ENCODE peak calls at places on chromosomes 13 and 19, in ten cellular contexts. One of them, this sample, is unnamed.

GRCh38 chr19:12365094-12365371 is 450 bp downstream of the ZNF442 start:
- DNase-seq in left cardiac atrium: no peak
- DNase-seq in left ventricle myocardium inferior: no peak
- DNase-seq in activated CD4-positive, alpha-beta T cell treated with anti-CD3 and anti-CD28 coated beads, Interleukin-2, amount 10 ng/mL, durations not matched to agents 7 days and 5 days: peak; percentile 6
- DNase-seq in PC-9: no peak
- DNase-seq in D341Med: no peak
- DNase-seq in MCF 10A: no peak
- DNase-seq in kidney tubule cell: peak; percentile 37
- DNase-seq in NCI-H2171: no peak
- DNase-seq in mucosa of gallbladder: no peak
- DNase-seq in this sample: no peak

GRCh38 chr19:3146677-3147100 is 10.9 kb downstream of the GNA15 start:
- DNase-seq in PC-9: peak; percentile 37
- DNase-seq in left ventricle myocardium inferior: no peak
- DNase-seq in activated CD4-positive, alpha-beta T cell treated with anti-CD3 and anti-CD28 coated beads, Interleukin-2, amount 10 ng/mL, durations not matched to agents 7 days and 5 days: peak; percentile 64
- DNase-seq in kidney tubule cell: peak; percentile 11
- DNase-seq in mucosa of gallbladder: no peak
- DNase-seq in MCF 10A: peak; percentile 28
- DNase-seq in D341Med: peak; percentile 67
- DNase-seq in NCI-H2171: no peak
- DNase-seq in left cardiac atrium: no peak
- DNase-seq in this sample: peak; percentile 57

GRCh38 chr13:24081388-24081787 is 79.1 kb upstream of the SPATA13 start:
- DNase-seq in kidney tubule cell: no peak
- DNase-seq in MCF 10A: peak; percentile 11
- DNase-seq in PC-9: no peak
- DNase-seq in mucosa of gallbladder: no peak
- DNase-seq in NCI-H2171: no peak
- DNase-seq in D341Med: no peak
- DNase-seq in left ventricle myocardium inferior: no peak
- DNase-seq in activated CD4-positive, alpha-beta T cell treated with anti-CD3 and anti-CD28 coated beads, Interleukin-2, amount 10 ng/mL, durations not matched to agents 7 days and 5 days: no peak
- DNase-seq in left cardiac atrium: no peak
- DNase-seq in this sample: no peak

GRCh38 chr13:110216006-110216402 is 91.0 kb downstream of the COL4A1 start:
- DNase-seq in D341Med: no peak
- DNase-seq in left ventricle myocardium inferior: no peak
- DNase-seq in kidney tubule cell: no peak
- DNase-seq in MCF 10A: no peak
- DNase-seq in mucosa of gallbladder: no peak
- DNase-seq in left cardiac atrium: no peak
- DNase-seq in PC-9: no peak
- DNase-seq in activated CD4-positive, alpha-beta T cell treated with anti-CD3 and anti-CD28 coated beads, Interleukin-2, amount 10 ng/mL, durations not matched to agents 7 days and 5 days: no peak
- DNase-seq in NCI-H2171: no peak
- DNase-seq in this sample: no peak

GRCh38 chr13:32315255-32316029 is at the start of the genes BRCA2 and ZAR1L:
- DNase-seq in D341Med: peak; percentile 92
- DNase-seq in activated CD4-positive, alpha-beta T cell treated with anti-CD3 and anti-CD28 coated beads, Interleukin-2, amount 10 ng/mL, durations not matched to agents 7 days and 5 days: peak; percentile 91
- DNase-seq in PC-9: peak; percentile 74
- DNase-seq in left ventricle myocardium inferior: peak; percentile 91
- DNase-seq in kidney tubule cell: peak; percentile 90
- DNase-seq in left cardiac atrium: peak; percentile 94
- DNase-seq in mucosa of gallbladder: peak; percentile 90
- DNase-seq in NCI-H2171: peak; percentile 65
- DNase-seq in MCF 10A: peak; percentile 86
- DNase-seq in this sample: peak; percentile 78

GRCh38 chr19:16069813-16070365 is 6.4 kb upstream of the TPM4 start:
- DNase-seq in left cardiac atrium: no peak
- DNase-seq in mucosa of gallbladder: no peak
- DNase-seq in left ventricle myocardium inferior: no peak
- DNase-seq in activated CD4-positive, alpha-beta T cell treated with anti-CD3 and anti-CD28 coated beads, Interleukin-2, amount 10 ng/mL, durations not matched to agents 7 days and 5 days: no peak
- DNase-seq in D341Med: no peak
- DNase-seq in MCF 10A: no peak
- DNase-seq in NCI-H2171: no peak
- DNase-seq in PC-9: no peak
- DNase-seq in kidney tubule cell: no peak
- DNase-seq in this sample: no peak

GRCh38 chr13:76016799-76017198 is 380.7 kb downstream of the LMO7 start:
- DNase-seq in mucosa of gallbladder: peak; percentile 30
- DNase-seq in D341Med: peak; percentile 50
- DNase-seq in PC-9: peak; percentile 8
- DNase-seq in NCI-H2171: no peak
- DNase-seq in kidney tubule cell: peak; percentile 45
- DNase-seq in activated CD4-positive, alpha-beta T cell treated with anti-CD3 and anti-CD28 coated beads, Interleukin-2, amount 10 ng/mL, durations not matched to agents 7 days and 5 days: peak; percentile 29
- DNase-seq in MCF 10A: peak; percentile 62
- DNase-seq in left ventricle myocardium inferior: no peak
- DNase-seq in left cardiac atrium: no peak
- DNase-seq in this sample: no peak

GRCh38 chr19:33426621-33427475 is 53.3 kb downstream of the CEBPG start:
- DNase-seq in NCI-H2171: peak; percentile 45
- DNase-seq in left cardiac atrium: peak; percentile 5
- DNase-seq in MCF 10A: no peak
- DNase-seq in activated CD4-positive, alpha-beta T cell treated with anti-CD3 and anti-CD28 coated beads, Interleukin-2, amount 10 ng/mL, durations not matched to agents 7 days and 5 days: no peak
- DNase-seq in kidney tubule cell: no peak
- DNase-seq in mucosa of gallbladder: no peak
- DNase-seq in PC-9: no peak
- DNase-seq in D341Med: no peak
- DNase-seq in left ventricle myocardium inferior: no peak
- DNase-seq in this sample: no peak

GRCh38 chr19:35328851-35329285 is at the start of gene CD22:
- DNase-seq in left cardiac atrium: no peak
- DNase-seq in NCI-H2171: no peak
- DNase-seq in D341Med: no peak
- DNase-seq in left ventricle myocardium inferior: no peak
- DNase-seq in kidney tubule cell: no peak
- DNase-seq in MCF 10A: no peak
- DNase-seq in PC-9: no peak
- DNase-seq in activated CD4-positive, alpha-beta T cell treated with anti-CD3 and anti-CD28 coated beads, Interleukin-2, amount 10 ng/mL, durations not matched to agents 7 days and 5 days: no peak
- DNase-seq in mucosa of gallbladder: no peak
- DNase-seq in this sample: no peak

GRCh38 chr13:91533354-91533753 is 134.9 kb downstream of the GPC5 start:
- DNase-seq in left cardiac atrium: no peak
- DNase-seq in NCI-H2171: no peak
- DNase-seq in kidney tubule cell: no peak
- DNase-seq in mucosa of gallbladder: no peak
- DNase-seq in activated CD4-positive, alpha-beta T cell treated with anti-CD3 and anti-CD28 coated beads, Interleukin-2, amount 10 ng/mL, durations not matched to agents 7 days and 5 days: no peak
- DNase-seq in MCF 10A: no peak
- DNase-seq in PC-9: no peak
- DNase-seq in left ventricle myocardium inferior: no peak
- DNase-seq in D341Med: no peak
- DNase-seq in this sample: no peak

GRCh38 chr19:33373701-33374405 is at the start of gene CEBPG:
- DNase-seq in left cardiac atrium: peak; percentile 70
- DNase-seq in NCI-H2171: peak; percentile 58
- DNase-seq in kidney tubule cell: peak; percentile 55
- DNase-seq in MCF 10A: peak; percentile 91
- DNase-seq in mucosa of gallbladder: no peak
- DNase-seq in D341Med: peak; percentile 91
- DNase-seq in activated CD4-positive, alpha-beta T cell treated with anti-CD3 and anti-CD28 coated beads, Interleukin-2, amount 10 ng/mL, durations not matched to agents 7 days and 5 days: peak; percentile 55
- DNase-seq in left ventricle myocardium inferior: peak; percentile 59
- DNase-seq in PC-9: peak; percentile 58
- DNase-seq in this sample: peak; percentile 59

GRCh38 chr13:51804295-51805172 is 571 bp upstream of the DHRS12 start:
- DNase-seq in D341Med: peak; percentile 46
- DNase-seq in kidney tubule cell: no peak
- DNase-seq in PC-9: no peak
- DNase-seq in MCF 10A: no peak
- DNase-seq in activated CD4-positive, alpha-beta T cell treated with anti-CD3 and anti-CD28 coated beads, Interleukin-2, amount 10 ng/mL, durations not matched to agents 7 days and 5 days: peak; percentile 31
- DNase-seq in left cardiac atrium: peak; percentile 50
- DNase-seq in mucosa of gallbladder: no peak
- DNase-seq in NCI-H2171: no peak
- DNase-seq in left ventricle myocardium inferior: no peak
- DNase-seq in this sample: no peak

GRCh38 chr19:4304509-4305252 is at the start of gene FSD1:
- DNase-seq in left ventricle myocardium inferior: no peak
- DNase-seq in PC-9: no peak
- DNase-seq in left cardiac atrium: no peak
- DNase-seq in NCI-H2171: peak; percentile 84
- DNase-seq in D341Med: peak; percentile 99
- DNase-seq in activated CD4-positive, alpha-beta T cell treated with anti-CD3 and anti-CD28 coated beads, Interleukin-2, amount 10 ng/mL, durations not matched to agents 7 days and 5 days: peak; percentile 76
- DNase-seq in mucosa of gallbladder: no peak
- DNase-seq in kidney tubule cell: peak; percentile 23
- DNase-seq in MCF 10A: no peak
- DNase-seq in this sample: peak; percentile 35

GRCh38 chr13:111480976-111481375 is 160.5 kb downstream of the TEX29 start:
- DNase-seq in kidney tubule cell: no peak
- DNase-seq in left cardiac atrium: no peak
- DNase-seq in MCF 10A: no peak
- DNase-seq in PC-9: no peak
- DNase-seq in mucosa of gallbladder: no peak
- DNase-seq in activated CD4-positive, alpha-beta T cell treated with anti-CD3 and anti-CD28 coated beads, Interleukin-2, amount 10 ng/mL, durations not matched to agents 7 days and 5 days: no peak
- DNase-seq in left ventricle myocardium inferior: no peak
- DNase-seq in D341Med: no peak
- DNase-seq in NCI-H2171: no peak
- DNase-seq in this sample: no peak

GRCh38 chr19:10884273-10884672 is 12.9 kb downstream of the CARM1 start:
- DNase-seq in MCF 10A: no peak
- DNase-seq in left cardiac atrium: no peak
- DNase-seq in NCI-H2171: no peak
- DNase-seq in kidney tubule cell: no peak
- DNase-seq in activated CD4-positive, alpha-beta T cell treated with anti-CD3 and anti-CD28 coated beads, Interleukin-2, amount 10 ng/mL, durations not matched to agents 7 days and 5 days: no peak
- DNase-seq in D341Med: no peak
- DNase-seq in PC-9: peak; percentile 33
- DNase-seq in left ventricle myocardium inferior: no peak
- DNase-seq in mucosa of gallbladder: no peak
- DNase-seq in this sample: no peak

GRCh38 chr19:33469171-33470039 is 52.2 kb downstream of the PEPD start:
- DNase-seq in kidney tubule cell: no peak
- DNase-seq in PC-9: no peak
- DNase-seq in NCI-H2171: no peak
- DNase-seq in left ventricle myocardium inferior: no peak
- DNase-seq in D341Med: no peak
- DNase-seq in left cardiac atrium: no peak
- DNase-seq in mucosa of gallbladder: no peak
- DNase-seq in MCF 10A: no peak
- DNase-seq in activated CD4-positive, alpha-beta T cell treated with anti-CD3 and anti-CD28 coated beads, Interleukin-2, amount 10 ng/mL, durations not matched to agents 7 days and 5 days: no peak
- DNase-seq in this sample: no peak

GRCh38 chr19:46067691-46068090 is 26.9 kb upstream of the IGFL4 start:
- DNase-seq in kidney tubule cell: no peak
- DNase-seq in D341Med: no peak
- DNase-seq in mucosa of gallbladder: no peak
- DNase-seq in NCI-H2171: no peak
- DNase-seq in left ventricle myocardium inferior: no peak
- DNase-seq in activated CD4-positive, alpha-beta T cell treated with anti-CD3 and anti-CD28 coated beads, Interleukin-2, amount 10 ng/mL, durations not matched to agents 7 days and 5 days: no peak
- DNase-seq in PC-9: no peak
- DNase-seq in MCF 10A: no peak
- DNase-seq in left cardiac atrium: no peak
- DNase-seq in this sample: no peak

GRCh38 chr19:374183-374885 is 29.7 kb upstream of the MIER2 start:
- DNase-seq in left ventricle myocardium inferior: no peak
- DNase-seq in MCF 10A: peak; percentile 41
- DNase-seq in PC-9: peak; percentile 20
- DNase-seq in D341Med: no peak
- DNase-seq in left cardiac atrium: no peak
- DNase-seq in kidney tubule cell: no peak
- DNase-seq in mucosa of gallbladder: no peak
- DNase-seq in activated CD4-positive, alpha-beta T cell treated with anti-CD3 and anti-CD28 coated beads, Interleukin-2, amount 10 ng/mL, durations not matched to agents 7 days and 5 days: no peak
- DNase-seq in NCI-H2171: peak; percentile 86
- DNase-seq in this sample: no peak